ENCODE peak calls at places on chromosomes 3 and 15, in four cellular contexts. A is heart left ventricle, L is cardiac fibroblast, M is colonic mucosa. R is an unnamed sample.

GRCh38 chr3:126414406-126414805 is 19.7 kb downstream of the CFAP100 start:
- DNase-seq in A (no peak), L (no peak), M (no peak), R (no peak)

GRCh38 chr3:12486001-12486400 is 1.7 kb downstream of the TSEN2 start:
- DNase-seq in A (no peak), L (no peak), M (no peak), R (no peak)

GRCh38 chr15:36912311-36912712 is 188.0 kb downstream of the MEIS2 start:
- DNase-seq in A (no peak), L (peak), M (no peak), R (no peak)

GRCh38 chr3:23712656-23713559 is 92.8 kb upstream of the UBE2E1 start:
- DNase-seq in A (peak), L (peak), M (no peak), R (peak)

GRCh38 chr3:71713041-71713440 is 12.2 kb downstream of the EIF4E3 start:
- DNase-seq in A (no peak), L (no peak), M (no peak), R (no peak)

GRCh38 chr3:184582583-184582982 is 21.0 kb downstream of the EPHB3 start:
- DNase-seq in A (peak), L (peak), M (no peak), R (no peak)

GRCh38 chr3:42473083-42473932 is 29.1 kb upstream of the VIPR1 start:
- DNase-seq in A (no peak), L (peak), M (peak), R (no peak)

GRCh38 chr3:69500604-69501003 is 114.7 kb upstream of the FRMD4B start:
- DNase-seq in A (peak), L (no peak), M (peak), R (no peak)

GRCh38 chr3:12513694-12514446 is 29.6 kb downstream of the TSEN2 start:
- DNase-seq in A (peak), L (no peak), M (no peak), R (no peak)

GRCh38 chr3:16239776-16240175 is 25.0 kb downstream of the DPH3 start:
- DNase-seq in A (no peak), L (peak), M (no peak), R (no peak)

GRCh38 chr3:125052671-125053303 is 3.0 kb downstream of the HEG1 start:
- DNase-seq in A (no peak), L (peak), M (no peak), R (peak)

GRCh38 chr15:96261575-96262034 is 68.9 kb upstream of the NR2F2 start:
- DNase-seq in A (no peak), L (no peak), M (no peak), R (no peak)

GRCh38 chr3:183513046-183513706 is 42.3 kb downstream of the KLHL6 start:
- DNase-seq in A (no peak), L (no peak), M (no peak), R (no peak)

GRCh38 chr3:76656531-76657070 is 383.3 kb upstream of the ROBO2 start:
- DNase-seq in A (no peak), L (no peak), M (no peak), R (no peak)

GRCh38 chr3:191070201-191070600 is 128.8 kb upstream of the OSTN start:
- DNase-seq in A (no peak), L (peak), M (no peak), R (peak)

GRCh38 chr15:92909131-92909781 is 9.1 kb downstream of the CHD2 start:
- DNase-seq in A (no peak), L (peak), M (no peak), R (peak)

GRCh38 chr15:83285284-83285978 is 967 bp upstream of the BNC1 start:
- DNase-seq in A (no peak), L (no peak), M (no peak), R (no peak)

GRCh38 chr15:85579011-85579701 is 198.8 kb downstream of the AKAP13 start:
- DNase-seq in A (peak), L (peak), M (peak), R (no peak)

GRCh38 chr3:104992618-104993017 is 374.1 kb upstream of the ALCAM start:
- DNase-seq in A (no peak), L (no peak), M (no peak), R (no peak)

GRCh38 chr15:48559270-48559669 is 86.2 kb downstream of the FBN1 start:
- DNase-seq in A (no peak), L (peak), M (no peak), R (peak)

GRCh38 chr3:46353639-46354410 is at the start of gene CCR2:
- DNase-seq in A (no peak), L (no peak), M (no peak), R (no peak)

GRCh38 chr3:5194801-5195509 is 7.4 kb downstream of the EDEM1 start:
- DNase-seq in A (no peak), L (peak), M (no peak), R (peak)

GRCh38 chr3:194691481-194692281 is 6.0 kb downstream of the FAM43A start:
- DNase-seq in A (no peak), L (no peak), M (no peak), R (no peak)

GRCh38 chr3:71080517-71081083 is 502.9 kb downstream of the FOXP1 start:
- DNase-seq in A (no peak), L (no peak), M (no peak), R (no peak)

GRCh38 chr3:5188419-5189405 is 1.2 kb downstream of the EDEM1 start:
- DNase-seq in A (no peak), L (peak), M (peak), R (no peak)

GRCh38 chr3:108222813-108223307 is 636 bp upstream of the IFT57 start:
- DNase-seq in A (no peak), L (peak), M (no peak), R (no peak)

GRCh38 chr15:73650387-73651126 is 17.4 kb upstream of the NPTN start:
- DNase-seq in A (no peak), L (peak), M (no peak), R (no peak)

GRCh38 chr3:129598484-129598883 is 8.0 kb downstream of the PLXND1 start:
- DNase-seq in A (no peak), L (no peak), M (no peak), R (no peak)

GRCh38 chr15:62795171-62795570 is 247.4 kb upstream of the TPM1 start:
- DNase-seq in A (no peak), L (no peak), M (no peak), R (no peak)

GRCh38 chr15:100783296-100783695 is 96.3 kb upstream of the ALDH1A3 start:
- DNase-seq in A (no peak), L (no peak), M (peak), R (no peak)

GRCh38 chr3:67357610-67358458 is 296.6 kb downstream of the SUCLG2 start:
- DNase-seq in A (no peak), L (peak), M (no peak), R (no peak)

GRCh38 chr3:61783993-61784718 is 222.8 kb downstream of the PTPRG start:
- DNase-seq in A (no peak), L (peak), M (no peak), R (peak)

GRCh38 chr3:120102232-120102631 is 8.0 kb upstream of the GSK3B start:
- DNase-seq in A (no peak), L (no peak), M (no peak), R (no peak)
- H3K4me3 ChIP-seq in A (no peak), L (no peak), M (no peak), R (no peak)

GRCh38 chr3:82643948-82644347 is 882.5 kb upstream of the GBE1 start:
- DNase-seq in A (no peak), L (no peak), M (no peak), R (no peak)
- TF ChIP-seq CTCF in A (no peak), L (no peak), M (no peak), R (no peak)

GRCh38 chr3:43893721-43894120 is 203.0 kb downstream of the ABHD5 start:
- DNase-seq in A (no peak), L (no peak), M (no peak), R (no peak)
- H3K4me3 ChIP-seq in A (peak), L (peak), M (peak), R (peak)

GRCh38 chr3:20250314-20250713 is 64.3 kb upstream of the SGO1 start:
- DNase-seq in A (no peak), L (no peak), M (no peak), R (no peak)

GRCh38 chr3:20246662-20247061 is 60.7 kb upstream of the SGO1 start:
- DNase-seq in A (no peak), L (no peak), M (no peak), R (no peak)

GRCh38 chr3:20250786-20251185 is 64.8 kb upstream of the SGO1 start:
- DNase-seq in A (no peak), L (no peak), M (no peak), R (no peak)

GRCh38 chr3:20240154-20240883 is 54.3 kb upstream of the SGO1 start:
- DNase-seq in A (no peak), L (no peak), M (no peak), R (no peak)

GRCh38 chr3:20245781-20246180 is 59.8 kb upstream of the SGO1 start:
- DNase-seq in A (no peak), L (no peak), M (no peak), R (no peak)
- TF ChIP-seq CTCF in A (no peak), L (peak), M (no peak), R (no peak)

DNA sequence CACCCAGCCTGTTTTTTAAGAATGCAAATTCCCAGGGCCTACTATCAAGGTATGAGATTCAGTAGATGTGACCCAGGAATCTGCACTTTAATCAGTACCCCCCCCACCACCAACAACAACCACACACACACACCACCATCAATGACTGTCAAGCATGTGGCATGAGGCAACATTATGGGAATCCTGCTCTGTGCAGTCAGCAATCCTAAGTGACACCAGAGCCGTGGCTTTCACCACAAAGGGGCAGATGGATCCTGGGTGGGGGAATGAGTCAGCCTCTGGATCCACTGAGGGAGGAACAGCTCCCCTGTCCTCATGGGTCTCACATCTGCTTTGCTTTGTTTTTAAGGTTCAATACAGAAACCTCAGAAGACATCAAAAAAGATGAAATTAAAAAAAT is 142.6 kb downstream of the NTRK3 start:
- DNase-seq in A (no peak), L (no peak), M (no peak), R (no peak)
- H3K4me3 ChIP-seq in A (no peak), L (no peak), M (no peak), R (no peak)

DNA sequence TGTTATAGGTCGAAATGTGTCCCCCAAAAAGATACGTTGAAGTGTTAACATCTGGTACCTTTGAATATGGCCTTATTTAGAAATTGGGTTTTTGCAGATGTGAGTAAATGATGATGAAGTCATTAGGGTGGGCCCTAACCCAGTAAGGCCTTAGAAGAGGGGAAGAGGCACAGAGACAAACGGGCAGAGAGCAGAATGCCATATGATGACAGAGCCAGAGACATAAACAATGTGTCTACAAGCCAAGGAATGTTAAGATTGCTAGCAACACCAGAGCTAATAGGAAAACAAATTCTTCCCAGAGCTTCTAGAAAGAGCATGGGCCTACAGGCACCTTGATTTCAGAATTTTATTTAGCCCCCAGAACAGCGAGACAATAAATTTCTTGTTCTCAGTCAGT is 693.1 kb upstream of the NECTIN3 start:
- DNase-seq in A (no peak), L (peak), M (no peak), R (no peak)
- TF ChIP-seq CTCF in A (no peak), L (no peak), M (no peak), R (no peak)

GRCh38 chr15:75868019-75868418 is 24.8 kb downstream of the UBE2Q2 start:
- DNase-seq in A (no peak), L (no peak), M (no peak), R (no peak)
- H3K4me3 ChIP-seq in A (no peak), L (no peak), M (no peak), R (no peak)